ENCODE peak calls at places on chromosomes 3 and 15, in five cellular contexts. One of them, this sample, is unnamed.

GRCh38 chr3:177484206-177484605 is 286.9 kb upstream of the TBL1XR1 start:
- DNase-seq in heart right ventricle: no peak
- DNase-seq in type B pancreatic cell: no peak
- DNase-seq in AML-193: no peak
- DNase-seq in upper lobe of right lung: no peak
- DNase-seq in this sample: no peak

GRCh38 chr3:30476373-30477082 is 129.9 kb upstream of the TGFBR2 start:
- DNase-seq in AML-193: no peak
- DNase-seq in type B pancreatic cell: no peak
- DNase-seq in heart right ventricle: no peak
- DNase-seq in upper lobe of right lung: no peak
- DNase-seq in this sample: peak; percentile 35

GRCh38 chr3:150062492-150062891 is 91.8 kb upstream of the PFN2 start:
- DNase-seq in heart right ventricle: no peak
- DNase-seq in AML-193: no peak
- DNase-seq in type B pancreatic cell: no peak
- DNase-seq in upper lobe of right lung: no peak
- DNase-seq in this sample: no peak

GRCh38 chr3:153209596-153209995 is 47.6 kb downstream of the RAP2B start:
- DNase-seq in heart right ventricle: peak; percentile 13
- DNase-seq in AML-193: peak; percentile 96
- DNase-seq in type B pancreatic cell: no peak
- DNase-seq in upper lobe of right lung: peak; percentile 68
- DNase-seq in this sample: peak; percentile 26

GRCh38 chr15:71186267-71186666 is 71.0 kb downstream of the THSD4 start:
- DNase-seq in heart right ventricle: peak; percentile 40
- DNase-seq in type B pancreatic cell: no peak
- DNase-seq in AML-193: no peak
- DNase-seq in upper lobe of right lung: no peak
- DNase-seq in this sample: no peak

GRCh38 chr3:27354161-27354560 is 15.0 kb downstream of the NEK10 start:
- DNase-seq in upper lobe of right lung: no peak
- DNase-seq in type B pancreatic cell: no peak
- DNase-seq in heart right ventricle: no peak
- DNase-seq in AML-193: no peak
- DNase-seq in this sample: no peak

GRCh38 chr15:48641416-48641815 is 4.1 kb downstream of the FBN1 start:
- DNase-seq in AML-193: no peak
- DNase-seq in upper lobe of right lung: no peak
- DNase-seq in heart right ventricle: no peak
- DNase-seq in type B pancreatic cell: no peak
- DNase-seq in this sample: no peak

GRCh38 chr15:57352535-57353316 is 23.6 kb upstream of the CGNL1 start:
- DNase-seq in upper lobe of right lung: no peak
- DNase-seq in AML-193: no peak
- DNase-seq in type B pancreatic cell: no peak
- DNase-seq in heart right ventricle: no peak
- DNase-seq in this sample: no peak

GRCh38 chr3:170057550-170057949 is 19.8 kb downstream of the GPR160 start:
- DNase-seq in AML-193: no peak
- DNase-seq in upper lobe of right lung: no peak
- DNase-seq in type B pancreatic cell: no peak
- DNase-seq in heart right ventricle: no peak
- DNase-seq in this sample: no peak

GRCh38 chr15:60421544-60421943 is 23.8 kb upstream of the ANXA2 start:
- DNase-seq in AML-193: no peak
- DNase-seq in heart right ventricle: no peak
- DNase-seq in type B pancreatic cell: no peak
- DNase-seq in upper lobe of right lung: no peak
- DNase-seq in this sample: no peak

GRCh38 chr3:52173101-52173500 is 18.9 kb upstream of the POC1A start:
- DNase-seq in heart right ventricle: no peak
- DNase-seq in upper lobe of right lung: no peak
- DNase-seq in AML-193: no peak
- DNase-seq in type B pancreatic cell: no peak
- DNase-seq in this sample: no peak

GRCh38 chr3:81003817-81004216 is 757.6 kb downstream of the GBE1 start:
- DNase-seq in upper lobe of right lung: no peak
- DNase-seq in AML-193: no peak
- DNase-seq in type B pancreatic cell: no peak
- DNase-seq in heart right ventricle: no peak
- DNase-seq in this sample: no peak

GRCh38 chr15:68775671-68776476 is 44.8 kb downstream of the ANP32A start:
- DNase-seq in upper lobe of right lung: no peak
- DNase-seq in type B pancreatic cell: peak; percentile 55
- DNase-seq in AML-193: no peak
- DNase-seq in heart right ventricle: peak; percentile 85
- DNase-seq in this sample: no peak

GRCh38 chr3:195746751-195747150 is 26.0 kb downstream of the MUC20 start:
- DNase-seq in AML-193: no peak
- DNase-seq in upper lobe of right lung: no peak
- DNase-seq in type B pancreatic cell: no peak
- DNase-seq in heart right ventricle: no peak
- DNase-seq in this sample: no peak

GRCh38 chr3:170760174-170760526 is 109.8 kb downstream of the RPL22L1 start:
- DNase-seq in heart right ventricle: no peak
- DNase-seq in type B pancreatic cell: no peak
- DNase-seq in AML-193: no peak
- DNase-seq in upper lobe of right lung: no peak
- DNase-seq in this sample: no peak

GRCh38 chr15:46677491-46677890 is 1039.8 kb upstream of the SEMA6D start:
- DNase-seq in upper lobe of right lung: no peak
- DNase-seq in heart right ventricle: no peak
- DNase-seq in type B pancreatic cell: no peak
- DNase-seq in AML-193: no peak
- DNase-seq in this sample: no peak

GRCh38 chr15:92880796-92881569 is 19.1 kb upstream of the CHD2 start:
- DNase-seq in type B pancreatic cell: no peak
- DNase-seq in AML-193: no peak
- DNase-seq in heart right ventricle: no peak
- DNase-seq in upper lobe of right lung: no peak
- DNase-seq in this sample: no peak

GRCh38 chr3:142705256-142705655 is 18.6 kb upstream of the TRPC1 start:
- DNase-seq in heart right ventricle: no peak
- DNase-seq in upper lobe of right lung: no peak
- DNase-seq in AML-193: no peak
- DNase-seq in type B pancreatic cell: no peak
- DNase-seq in this sample: no peak

GRCh38 chr3:73516656-73517055 is 108.1 kb downstream of the PDZRN3 start:
- DNase-seq in AML-193: no peak
- DNase-seq in heart right ventricle: peak; percentile 23
- DNase-seq in upper lobe of right lung: no peak
- DNase-seq in type B pancreatic cell: no peak
- DNase-seq in this sample: no peak

GRCh38 chr3:122936335-122936734 is 91.2 kb downstream of the SEMA5B start:
- DNase-seq in AML-193: no peak
- DNase-seq in upper lobe of right lung: no peak
- DNase-seq in type B pancreatic cell: no peak
- DNase-seq in heart right ventricle: no peak
- DNase-seq in this sample: no peak

GRCh38 chr15:58019503-58020376 is 45.8 kb downstream of the ALDH1A2 start:
- DNase-seq in AML-193: no peak
- DNase-seq in type B pancreatic cell: no peak
- DNase-seq in upper lobe of right lung: no peak
- DNase-seq in heart right ventricle: no peak
- DNase-seq in this sample: peak; percentile 5

GRCh38 chr3:115072265-115073008 is 74.7 kb downstream of the ZBTB20 start:
- DNase-seq in heart right ventricle: no peak
- DNase-seq in upper lobe of right lung: no peak
- DNase-seq in type B pancreatic cell: no peak
- DNase-seq in AML-193: no peak
- DNase-seq in this sample: no peak

GRCh38 chr3:193851941-193852674 is 259.1 kb downstream of the OPA1 start:
- DNase-seq in AML-193: no peak
- DNase-seq in heart right ventricle: peak; percentile 29
- DNase-seq in type B pancreatic cell: no peak
- DNase-seq in upper lobe of right lung: no peak
- DNase-seq in this sample: no peak

GRCh38 chr3:151234825-151235224 is 31.8 kb upstream of the GPR171 start:
- DNase-seq in heart right ventricle: no peak
- DNase-seq in AML-193: no peak
- DNase-seq in type B pancreatic cell: no peak
- DNase-seq in upper lobe of right lung: no peak
- DNase-seq in this sample: no peak

GRCh38 chr15:58096529-58097084 is 31.1 kb upstream of the ALDH1A2 start:
- DNase-seq in heart right ventricle: no peak
- DNase-seq in upper lobe of right lung: no peak
- DNase-seq in type B pancreatic cell: no peak
- DNase-seq in AML-193: no peak
- DNase-seq in this sample: no peak

GRCh38 chr15:31307270-31308184 is 19.1 kb upstream of the KLF13 start:
- DNase-seq in type B pancreatic cell: peak; percentile 61
- DNase-seq in upper lobe of right lung: no peak
- DNase-seq in heart right ventricle: no peak
- DNase-seq in AML-193: no peak
- DNase-seq in this sample: no peak

GRCh38 chr3:149199474-149199873 is 22.2 kb downstream of the CP start:
- DNase-seq in AML-193: no peak
- DNase-seq in upper lobe of right lung: no peak
- DNase-seq in type B pancreatic cell: no peak
- DNase-seq in heart right ventricle: no peak
- DNase-seq in this sample: peak; percentile 54

GRCh38 chr15:51170882-51171577 is 76.3 kb upstream of the TNFAIP8L3 start:
- DNase-seq in heart right ventricle: no peak
- DNase-seq in upper lobe of right lung: no peak
- DNase-seq in type B pancreatic cell: no peak
- DNase-seq in AML-193: no peak
- DNase-seq in this sample: no peak

GRCh38 chr3:49654955-49655556 is 19.1 kb upstream of the APEH start:
- DNase-seq in heart right ventricle: no peak
- DNase-seq in type B pancreatic cell: no peak
- DNase-seq in upper lobe of right lung: no peak
- DNase-seq in AML-193: no peak
- DNase-seq in this sample: no peak

GRCh38 chr3:133377396-133377795 is 22.5 kb upstream of the BFSP2 start:
- DNase-seq in type B pancreatic cell: no peak
- DNase-seq in AML-193: peak; percentile 54
- DNase-seq in heart right ventricle: no peak
- DNase-seq in upper lobe of right lung: no peak
- DNase-seq in this sample: peak; percentile 43

GRCh38 chr3:111338059-111338698 is 203.8 kb upstream of the CD96 start:
- DNase-seq in heart right ventricle: no peak
- DNase-seq in upper lobe of right lung: no peak
- DNase-seq in type B pancreatic cell: no peak
- DNase-seq in AML-193: peak; percentile 61
- DNase-seq in this sample: peak; percentile 47

GRCh38 chr15:55789066-55789660 is 46.2 kb upstream of the PRTG start:
- DNase-seq in AML-193: no peak
- DNase-seq in type B pancreatic cell: no peak
- DNase-seq in heart right ventricle: peak; percentile 38
- DNase-seq in upper lobe of right lung: no peak
- DNase-seq in this sample: no peak

GRCh38 chr3:4773583-4773982 is 205.7 kb upstream of the BHLHE40 start:
- DNase-seq in heart right ventricle: no peak
- DNase-seq in upper lobe of right lung: no peak
- DNase-seq in AML-193: no peak
- DNase-seq in type B pancreatic cell: no peak
- DNase-seq in this sample: no peak

GRCh38 chr3:117399311-117400068 is 689.9 kb downstream of the TUSC7 start:
- DNase-seq in heart right ventricle: no peak
- DNase-seq in upper lobe of right lung: no peak
- DNase-seq in AML-193: no peak
- DNase-seq in type B pancreatic cell: no peak
- DNase-seq in this sample: no peak

This sample was measured in HTR-8/SVneo.